ENCODE peak calls at places on chromosome 12, in eight cellular contexts. H is thoracic aorta; A is stimulated activated CD8-positive, alpha-beta memory T cell treated with anti-CD3 and anti-CD28 coated beads, Interleukin-7, amount 100 ng/mL, for 24 hours; W is stimulated activated CD4-positive, alpha-beta T cell treated with anti-CD3 and anti-CD28 coated beads, Interleukin-4, amount 100 ng/mL, for 1 hour; N is AG09319; G is T-helper 2 cell; L is iris pigment epithelial cell; M is astrocyte of the cerebellum. P is an unnamed sample.

GRCh38 chr12:75305412-75306332 is 24.5 kb downstream of the CAPS2 start:
- DNase-seq in A (no peak), G (no peak), H (no peak), N (no peak), W (no peak), M (no peak), L (no peak), P (no peak)

GRCh38 chr12:64007853-64008252 is 163.4 kb downstream of the SRGAP1 start:
- DNase-seq in G (no peak), W (no peak), L (peak; percentile 33), A (no peak), N (no peak), H (no peak), M (no peak), P (no peak)

GRCh38 chr12:122681814-122682213 is 21.3 kb downstream of the HCAR2 start:
- DNase-seq in A (no peak), M (peak; percentile 20), W (no peak), H (no peak), L (peak; percentile 47), G (no peak), N (peak; percentile 38), P (peak; percentile 29)

GRCh38 chr12:96077081-96077480 is 41.7 kb upstream of the LTA4H start:
- DNase-seq in W (no peak), L (no peak), G (no peak), A (no peak), M (no peak), N (no peak), H (no peak), P (no peak)

GRCh38 chr12:46556105-46556559 is 183.6 kb upstream of the SLC38A2 start:
- DNase-seq in G (no peak), L (peak; percentile 98), H (no peak), M (peak; percentile 82), A (no peak), N (peak; percentile 85), W (no peak), P (peak; percentile 97)

GRCh38 chr12:13347241-13348043 is 150.9 kb downstream of the EMP1 start:
- DNase-seq in G (no peak), L (peak; percentile 63), H (no peak), W (peak; percentile 39), A (peak; percentile 20), M (peak; percentile 5), N (peak; percentile 27), P (peak; percentile 51)

GRCh38 chr12:49808686-49809368 is 19.4 kb downstream of the NCKAP5L start:
- DNase-seq in G (no peak), N (no peak), W (no peak), H (no peak), L (peak; percentile 35), A (no peak), M (no peak), P (no peak)

GRCh38 chr12:105225505-105225904 is 10.5 kb downstream of the APPL2 start:
- DNase-seq in W (no peak), L (no peak), N (no peak), G (no peak), A (no peak), H (no peak), M (no peak), P (no peak)

GRCh38 chr12:67391656-67392055 is 122.5 kb downstream of the CAND1 start:
- DNase-seq in A (no peak), M (no peak), G (no peak), L (no peak), H (no peak), N (no peak), W (no peak), P (no peak)

GRCh38 chr12:52230364-52231281 is 2.4 kb upstream of the KRT7 start:
- DNase-seq in H (no peak), W (no peak), L (peak; percentile 88), N (no peak), G (no peak), M (no peak), A (no peak), P (peak; percentile 47)

GRCh38 chr12:6430990-6431353 is 13.8 kb upstream of the CD27 start:
- DNase-seq in W (no peak), M (no peak), H (no peak), G (no peak), N (no peak), A (no peak), L (no peak), P (no peak)

GRCh38 chr12:68067762-68068376 is 78.6 kb downstream of the IFNG-AS1 start:
- DNase-seq in W (no peak), G (no peak), M (no peak), H (no peak), L (peak; percentile 8), N (no peak), A (no peak), P (no peak)

GRCh38 chr12:120748242-120748641 is 22.6 kb downstream of the ACADS start:
- DNase-seq in W (no peak), M (no peak), A (no peak), N (no peak), G (no peak), H (no peak), L (no peak), P (no peak)

GRCh38 chr12:76312314-76312713 is 35.9 kb downstream of the BBS10 start:
- DNase-seq in N (no peak), G (no peak), L (peak; percentile 45), H (no peak), M (no peak), W (no peak), A (no peak), P (no peak)

GRCh38 chr12:121227294-121227693 is 17.4 kb downstream of the P2RX4 start:
- DNase-seq in L (no peak), N (no peak), H (no peak), M (no peak), G (no peak), A (no peak), W (no peak), P (no peak)

GRCh38 chr12:15819644-15820437 is 30.7 kb upstream of the EPS8 start:
- DNase-seq in M (no peak), H (no peak), L (no peak), N (no peak), A (no peak), W (no peak), G (no peak), P (no peak)

GRCh38 chr12:14664434-14665023 is 31.9 kb downstream of the GUCY2C start:
- DNase-seq in A (no peak), L (peak; percentile 51), W (no peak), G (peak; percentile 26), N (no peak), M (no peak), H (no peak), P (peak; percentile 3)

GRCh38 chr12:6089041-6089823 is 35.2 kb downstream of the VWF start:
- DNase-seq in G (no peak), M (no peak), N (no peak), L (no peak), W (no peak), A (no peak), H (no peak), P (no peak)

GRCh38 chr12:115070313-115070712 is 386.3 kb upstream of the TBX3 start:
- DNase-seq in N (no peak), M (no peak), L (no peak), W (no peak), A (no peak), G (no peak), H (no peak), P (no peak)

GRCh38 chr12:31008961-31009840 is 64.5 kb upstream of the DDX11 start:
- DNase-seq in W (no peak), M (no peak), L (no peak), A (no peak), H (no peak), N (no peak), G (no peak), P (no peak)

GRCh38 chr12:128008341-128008740 is 258.6 kb upstream of the TMEM132C start:
- DNase-seq in W (no peak), A (no peak), G (no peak), L (peak; percentile 50), M (no peak), H (no peak), N (no peak), P (peak; percentile 39)

GRCh38 chr12:64475518-64475917 is 23.6 kb downstream of the TBK1 start:
- DNase-seq in A (no peak), N (no peak), H (no peak), L (no peak), G (no peak), W (no peak), M (no peak), P (no peak)

GRCh38 chr12:131067993-131068942 is 114.6 kb downstream of the ADGRD1 start:
- DNase-seq in M (no peak), A (no peak), N (no peak), H (no peak), L (no peak), G (no peak), W (no peak), P (no peak)

GRCh38 chr12:132163041-132163910 is 19.0 kb downstream of the NOC4L start:
- DNase-seq in M (no peak), H (no peak), A (no peak), G (no peak), W (no peak), L (no peak), N (no peak), P (no peak)

GRCh38 chr12:15856097-15856982 is 25.8 kb upstream of the STRAP start:
- DNase-seq in W (no peak), A (no peak), G (peak; percentile 20), M (peak; percentile 60), N (peak; percentile 45), H (peak; percentile 14), L (peak; percentile 80), P (no peak)

GRCh38 chr12:47773062-47773857 is at the start of gene SLC48A1:
- DNase-seq in N (no peak), L (peak; percentile 56), M (no peak), H (no peak), W (peak; percentile 76), G (peak; percentile 62), A (no peak), P (no peak)

GRCh38 chr12:1126089-1126488 is 135.1 kb downstream of the ERC1 start:
- DNase-seq in H (no peak), L (no peak), M (no peak), G (peak; percentile 19), N (no peak), A (no peak), W (no peak), P (no peak)

GRCh38 chr12:89671469-89671868 is 37.2 kb downstream of the ATP2B1 start:
- DNase-seq in H (no peak), M (peak; percentile 90), G (no peak), N (no peak), L (peak; percentile 89), W (no peak), A (no peak), P (peak; percentile 48)

GRCh38 chr12:58727526-58727925 is 192.8 kb downstream of the LRIG3 start:
- DNase-seq in W (no peak), H (no peak), N (no peak), A (no peak), G (no peak), L (peak; percentile 42), M (no peak), P (no peak)

GRCh38 chr12:42332301-42332894 is 6.4 kb downstream of the PPHLN1 start:
- DNase-seq in W (no peak), L (peak; percentile 46), N (peak; percentile 14), A (no peak), G (no peak), M (peak; percentile 27), H (no peak), P (no peak)

GRCh38 chr12:68272732-68273131 is 19.3 kb upstream of the IL22 start:
- DNase-seq in G (no peak), A (no peak), M (no peak), H (no peak), N (no peak), W (no peak), L (no peak), P (no peak)

GRCh38 chr12:3611853-3612703 is 121.1 kb downstream of the PRMT8 start:
- DNase-seq in N (no peak), H (no peak), M (no peak), L (no peak), A (no peak), W (no peak), G (no peak), P (no peak)

GRCh38 chr12:23099604-23100003 is 474.6 kb downstream of the ETNK1 start:
- DNase-seq in L (peak; percentile 30), W (no peak), M (no peak), A (no peak), N (no peak), G (no peak), H (no peak), P (no peak)

GRCh38 chr12:100138048-100138907 is 4.4 kb downstream of the BLTP3B start:
- DNase-seq in N (no peak), H (no peak), W (no peak), G (no peak), A (no peak), L (peak; percentile 46), M (no peak), P (no peak)

P was measured in AG09309.